ENCODE peak calls at places on chromosomes 3 and 15, in eight cellular contexts. One of them, this sample, is unnamed.

GRCh38 chr3:148992027-148992634 is 791 bp downstream of the GYG1 start:
- DNase-seq in heart right ventricle: peak
- DNase-seq in psoas muscle: peak
- DNase-seq in AG04450: no peak
- DNase-seq in omental fat pad: no peak
- DNase-seq in sigmoid colon: peak
- DNase-seq in GM12865: peak
- DNase-seq in astrocyte of the spinal cord: peak
- DNase-seq in this sample: peak

GRCh38 chr3:13078158-13078905 is 5.1 kb upstream of the IQSEC1 start:
- DNase-seq in heart right ventricle: no peak
- DNase-seq in psoas muscle: peak
- DNase-seq in AG04450: no peak
- DNase-seq in omental fat pad: no peak
- DNase-seq in sigmoid colon: no peak
- DNase-seq in GM12865: no peak
- DNase-seq in astrocyte of the spinal cord: no peak
- DNase-seq in this sample: no peak

GRCh38 chr3:152916753-152917279 is 81.9 kb downstream of the P2RY1 start:
- DNase-seq in heart right ventricle: no peak
- DNase-seq in psoas muscle: no peak
- DNase-seq in AG04450: no peak
- DNase-seq in omental fat pad: no peak
- DNase-seq in sigmoid colon: no peak
- DNase-seq in GM12865: no peak
- DNase-seq in astrocyte of the spinal cord: no peak
- DNase-seq in this sample: no peak

GRCh38 chr3:69094467-69095205 is 9.9 kb downstream of the ARL6IP5 start:
- DNase-seq in heart right ventricle: no peak
- DNase-seq in psoas muscle: no peak
- DNase-seq in AG04450: no peak
- DNase-seq in omental fat pad: no peak
- DNase-seq in sigmoid colon: no peak
- DNase-seq in GM12865: peak
- DNase-seq in astrocyte of the spinal cord: peak
- DNase-seq in this sample: no peak

GRCh38 chr15:96334705-96335428 is 4.4 kb downstream of the NR2F2 start:
- DNase-seq in heart right ventricle: no peak
- DNase-seq in psoas muscle: no peak
- DNase-seq in AG04450: no peak
- DNase-seq in omental fat pad: no peak
- DNase-seq in sigmoid colon: no peak
- DNase-seq in GM12865: no peak
- DNase-seq in astrocyte of the spinal cord: peak
- DNase-seq in this sample: peak

GRCh38 chr3:31043184-31043819 is 148.8 kb upstream of the GADL1 start:
- DNase-seq in heart right ventricle: no peak
- DNase-seq in psoas muscle: no peak
- DNase-seq in AG04450: no peak
- DNase-seq in omental fat pad: no peak
- DNase-seq in sigmoid colon: no peak
- DNase-seq in GM12865: no peak
- DNase-seq in astrocyte of the spinal cord: no peak
- DNase-seq in this sample: peak

GRCh38 chr15:82231842-82232241 is 30.7 kb downstream of the EFL1 start:
- DNase-seq in heart right ventricle: no peak
- DNase-seq in psoas muscle: no peak
- DNase-seq in AG04450: no peak
- DNase-seq in omental fat pad: no peak
- DNase-seq in sigmoid colon: no peak
- DNase-seq in GM12865: no peak
- DNase-seq in astrocyte of the spinal cord: no peak
- DNase-seq in this sample: peak

GRCh38 chr15:50953302-50953701 is 44.8 kb downstream of the AP4E1 start:
- DNase-seq in heart right ventricle: no peak
- DNase-seq in psoas muscle: no peak
- DNase-seq in AG04450: peak
- DNase-seq in omental fat pad: no peak
- DNase-seq in sigmoid colon: no peak
- DNase-seq in GM12865: no peak
- DNase-seq in astrocyte of the spinal cord: peak
- DNase-seq in this sample: peak

GRCh38 chr3:99012051-99012450 is 110.6 kb upstream of the DCBLD2 start:
- DNase-seq in heart right ventricle: no peak
- DNase-seq in psoas muscle: no peak
- DNase-seq in AG04450: no peak
- DNase-seq in omental fat pad: no peak
- DNase-seq in sigmoid colon: no peak
- DNase-seq in GM12865: peak
- DNase-seq in astrocyte of the spinal cord: peak
- DNase-seq in this sample: peak

GRCh38 chr3:119543147-119543546 is 16.3 kb downstream of the CD80 start:
- DNase-seq in heart right ventricle: no peak
- DNase-seq in psoas muscle: no peak
- DNase-seq in AG04450: no peak
- DNase-seq in omental fat pad: no peak
- DNase-seq in sigmoid colon: no peak
- DNase-seq in GM12865: no peak
- DNase-seq in astrocyte of the spinal cord: no peak
- DNase-seq in this sample: no peak
- TF ChIP-seq CTCF in heart right ventricle: no peak
- TF ChIP-seq CTCF in psoas muscle: peak
- TF ChIP-seq CTCF in AG04450: peak
- TF ChIP-seq CTCF in omental fat pad: no peak
- TF ChIP-seq CTCF in sigmoid colon: no peak
- TF ChIP-seq CTCF in GM12865: no peak
- TF ChIP-seq CTCF in astrocyte of the spinal cord: no peak
- TF ChIP-seq CTCF in this sample: no peak

DNA sequence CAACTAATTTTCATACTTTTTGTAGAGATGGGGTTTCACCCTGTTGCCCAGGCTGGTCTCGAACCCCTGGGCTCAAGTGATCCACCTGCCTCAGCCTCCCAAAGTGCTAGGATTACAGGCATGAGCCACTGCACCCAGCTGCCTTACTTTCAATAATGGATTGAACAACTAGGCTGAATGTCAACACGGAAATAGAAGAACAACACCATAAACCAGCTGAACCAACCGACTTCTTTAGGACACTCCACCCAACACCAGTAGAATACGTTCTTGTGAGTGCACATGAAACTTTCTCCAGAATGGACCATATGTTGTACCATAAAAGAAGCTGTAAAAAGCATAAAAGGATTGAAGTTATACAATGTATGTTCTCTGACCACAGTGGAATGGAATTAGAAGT is 42.9 kb downstream of the GXYLT2 start:
- DNase-seq in heart right ventricle: no peak
- DNase-seq in psoas muscle: no peak
- DNase-seq in AG04450: no peak
- DNase-seq in omental fat pad: no peak
- DNase-seq in sigmoid colon: no peak
- DNase-seq in GM12865: no peak
- DNase-seq in astrocyte of the spinal cord: no peak
- DNase-seq in this sample: no peak
- TF ChIP-seq CTCF in heart right ventricle: no peak
- TF ChIP-seq CTCF in psoas muscle: no peak
- TF ChIP-seq CTCF in AG04450: no peak
- TF ChIP-seq CTCF in omental fat pad: no peak
- TF ChIP-seq CTCF in sigmoid colon: no peak
- TF ChIP-seq CTCF in GM12865: no peak
- TF ChIP-seq CTCF in astrocyte of the spinal cord: no peak
- TF ChIP-seq CTCF in this sample: no peak

DNA sequence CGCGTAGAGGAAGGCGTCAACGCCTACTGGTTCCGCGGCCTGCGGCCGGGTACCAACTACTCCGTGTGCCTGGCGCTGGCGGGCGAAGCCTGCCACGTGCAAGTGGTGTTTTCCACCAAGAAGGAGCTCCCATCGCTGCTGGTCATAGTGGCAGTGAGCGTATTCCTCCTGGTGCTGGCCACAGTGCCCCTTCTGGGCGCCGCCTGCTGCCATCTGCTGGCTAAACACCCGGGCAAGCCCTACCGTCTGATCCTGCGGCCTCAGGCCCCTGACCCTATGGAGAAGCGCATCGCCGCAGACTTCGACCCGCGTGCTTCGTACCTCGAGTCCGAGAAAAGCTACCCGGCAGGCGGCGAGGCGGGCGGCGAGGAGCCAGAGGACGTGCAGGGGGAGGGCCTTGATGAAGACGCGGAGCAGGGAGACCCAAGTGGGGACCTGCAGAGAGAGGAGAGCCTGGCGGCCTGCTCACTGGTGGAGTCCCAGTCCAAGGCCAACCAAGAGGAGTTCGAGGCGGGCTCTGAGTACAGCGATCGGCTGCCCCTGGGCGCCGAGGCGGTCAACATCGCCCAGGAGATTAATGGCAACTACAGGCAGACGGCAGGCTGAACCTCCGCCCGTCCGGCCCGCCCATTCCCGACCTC is 4.1 kb downstream of the ISLR2 start:
- DNase-seq in heart right ventricle: no peak
- DNase-seq in psoas muscle: peak
- DNase-seq in AG04450: no peak
- DNase-seq in omental fat pad: no peak
- DNase-seq in sigmoid colon: peak
- DNase-seq in GM12865: no peak
- DNase-seq in astrocyte of the spinal cord: peak
- DNase-seq in this sample: no peak
- TF ChIP-seq CTCF in heart right ventricle: peak
- TF ChIP-seq CTCF in psoas muscle: peak
- TF ChIP-seq CTCF in AG04450: peak
- TF ChIP-seq CTCF in omental fat pad: no peak
- TF ChIP-seq CTCF in sigmoid colon: peak
- TF ChIP-seq CTCF in GM12865: peak
- TF ChIP-seq CTCF in astrocyte of the spinal cord: peak
- TF ChIP-seq CTCF in this sample: peak

DNA sequence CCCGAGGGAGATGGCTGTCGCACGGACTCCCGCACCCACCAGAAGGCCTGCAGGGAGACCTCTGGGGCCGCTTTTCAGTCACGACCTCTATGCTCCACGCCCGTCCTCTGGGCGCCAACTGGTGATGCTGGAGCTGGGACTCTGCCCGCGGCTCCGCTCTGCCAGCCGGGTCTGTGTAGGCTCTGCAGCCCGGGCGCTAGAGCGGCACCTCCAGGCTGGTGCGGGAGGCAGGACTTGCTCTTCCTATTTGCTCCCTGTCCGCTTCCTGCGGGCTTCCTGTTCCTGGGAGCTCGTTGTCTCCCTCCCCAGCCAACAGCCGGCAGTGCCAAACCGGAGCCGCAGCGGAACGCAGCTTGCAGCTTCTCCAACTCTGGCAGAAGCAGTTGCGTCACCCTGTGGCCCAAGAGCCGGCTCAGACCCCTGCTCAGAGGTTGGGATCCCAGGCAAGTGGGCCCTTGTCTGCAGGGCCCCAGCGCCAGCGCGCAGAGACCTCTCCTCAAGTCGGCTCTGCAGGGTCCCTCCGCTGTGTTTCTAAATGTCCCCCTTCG is 285.9 kb downstream of the XXYLT1 start:
- DNase-seq in heart right ventricle: peak
- DNase-seq in psoas muscle: peak
- DNase-seq in AG04450: peak
- DNase-seq in omental fat pad: no peak
- DNase-seq in sigmoid colon: peak
- DNase-seq in GM12865: no peak
- DNase-seq in astrocyte of the spinal cord: peak
- DNase-seq in this sample: peak
- TF ChIP-seq CTCF in heart right ventricle: peak
- TF ChIP-seq CTCF in psoas muscle: peak
- TF ChIP-seq CTCF in AG04450: peak
- TF ChIP-seq CTCF in omental fat pad: no peak
- TF ChIP-seq CTCF in sigmoid colon: peak
- TF ChIP-seq CTCF in GM12865: no peak
- TF ChIP-seq CTCF in astrocyte of the spinal cord: peak
- TF ChIP-seq CTCF in this sample: peak

This sample was measured in fibroblast of villous mesenchyme.